ENCODE peak calls at places on chromosomes 11 and 22, in five cellular contexts. A, C, S, H and I are unnamed samples.

GRCh38 chr11:613369-613968 is 2.3 kb downstream of the IRF7 start:
- DNase-seq in A (peak; percentile 89), C (peak; percentile 48), S (no peak), H (peak; percentile 74), I (peak; percentile 81)

GRCh38 chr11:68897441-68897840 is 6.2 kb downstream of the MRPL21 start:
- DNase-seq in A (no peak), C (no peak), S (no peak), H (no peak), I (no peak)

GRCh38 chr11:131179867-131180266 is 190.5 kb upstream of the NTM start:
- DNase-seq in A (no peak), C (no peak), S (no peak), H (no peak), I (no peak)

GRCh38 chr22:23877566-23877965 is 16.6 kb upstream of the MIF start:
- DNase-seq in A (no peak), C (no peak), S (no peak), H (no peak), I (no peak)

GRCh38 chr22:25645266-25645665 is 80.8 kb downstream of the GRK3 start:
- DNase-seq in A (no peak), C (no peak), S (peak; percentile 49), H (no peak), I (no peak)

GRCh38 chr22:50016308-50016987 is 3.9 kb upstream of the IL17REL start:
- DNase-seq in A (no peak), C (no peak), S (no peak), H (peak; percentile 21), I (no peak)

GRCh38 chr22:31083377-31083768 is 2.3 kb downstream of the SMTN start:
- DNase-seq in A (no peak), C (no peak), S (no peak), H (no peak), I (no peak)

GRCh38 chr22:23565288-23565941 is 14.7 kb downstream of the IGLL1 start:
- DNase-seq in A (peak; percentile 23), C (no peak), S (no peak), H (no peak), I (no peak)

GRCh38 chr11:3000032-3000961 is 8.2 kb upstream of the NAP1L4 start:
- DNase-seq in A (no peak), C (peak; percentile 55), S (peak; percentile 60), H (no peak), I (no peak)

GRCh38 chr11:59776210-59777066 is 21.3 kb downstream of the STX3 start:
- DNase-seq in A (no peak), C (peak; percentile 88), S (peak; percentile 78), H (no peak), I (no peak)

GRCh38 chr11:12868315-12869073 is 140.6 kb upstream of the RASSF10 start:
- DNase-seq in A (no peak), C (no peak), S (peak; percentile 27), H (no peak), I (no peak)